ENCODE peak calls at places on chromosome 17, in four cellular contexts. V, U, P and G are unnamed samples.
A peak's percentile ranks its signal among the peaks of the same experiment; 100 is the strongest.

GRCh38 chr17:7132511-7133094 is 18.0 kb upstream of the ASGR2 start:
- DNase-seq in P (no peak), U (peak; percentile 40), V (peak; percentile 61), G (no peak)

GRCh38 chr17:1590031-1590746 is 27.6 kb upstream of the PITPNA start:
- DNase-seq in U (peak; percentile 83), P (peak; percentile 89), V (no peak), G (peak; percentile 60)

GRCh38 chr17:2244545-2245525 is 58.8 kb downstream of the SMG6 start:
- DNase-seq in U (peak; percentile 92), V (peak; percentile 64), P (peak; percentile 66), G (no peak)

GRCh38 chr17:80899402-80900268 is 92.0 kb upstream of the CHMP6 start:
- DNase-seq in V (no peak), P (peak; percentile 12), U (peak; percentile 19), G (no peak)

GRCh38 chr17:27651411-27652345 is 20.7 kb downstream of the LGALS9 start:
- DNase-seq in P (peak; percentile 14), U (peak; percentile 62), V (peak; percentile 47), G (no peak)

GRCh38 chr17:1379930-1380313 is 20.1 kb downstream of the YWHAE start:
- DNase-seq in V (no peak), P (peak; percentile 43), U (no peak), G (no peak)

GRCh38 chr17:2936351-2936750 is 127.1 kb downstream of the OR1D5 start:
- DNase-seq in V (no peak), U (no peak), P (no peak), G (no peak)

GRCh38 chr17:35051579-35052239 is 11.8 kb downstream of the RFFL start:
- DNase-seq in V (no peak), U (no peak), P (no peak), G (no peak)

GRCh38 chr17:66542967-66543525 is 240.6 kb downstream of the PRKCA start:
- DNase-seq in V (no peak), U (peak; percentile 72), P (no peak), G (no peak)

GRCh38 chr17:7380855-7381683 is at the start of gene TNK1:
- DNase-seq in U (no peak), V (no peak), P (peak; percentile 66), G (no peak)

GRCh38 chr17:42122371-42123303 is at the start of gene HSPB9:
- DNase-seq in V (no peak), U (peak; percentile 26), P (no peak), G (no peak)

GRCh38 chr17:68820476-68820824 is 134.7 kb downstream of the ABCA8 start:
- DNase-seq in P (no peak), V (no peak), U (no peak), G (no peak)

GRCh38 chr17:39538875-39539274 is 68.8 kb downstream of the NEUROD2 start:
- DNase-seq in U (no peak), P (no peak), V (no peak), G (no peak)

GRCh38 chr17:69320210-69320907 is 6.6 kb downstream of the ABCA5 start:
- DNase-seq in V (no peak), P (no peak), U (peak; percentile 30), G (no peak)

GRCh38 chr17:68794636-68795503 is 160.3 kb downstream of the ABCA8 start:
- DNase-seq in P (no peak), U (peak; percentile 79), V (no peak), G (no peak)

GRCh38 chr17:40540448-40540847 is 24.8 kb downstream of the CCR7 start:
- DNase-seq in P (no peak), U (no peak), V (no peak), G (no peak)

GRCh38 chr17:55230716-55231115 is 34.0 kb upstream of the HLF start:
- DNase-seq in P (no peak), V (no peak), U (no peak), G (no peak)